ENCODE peak calls at places on chromosomes 7 and 10, in four cellular contexts. One of them, this sample, is unnamed.

GRCh38 chr7:7118822-7119221 is 63.5 kb upstream of the C1GALT1 start:
- DNase-seq in Jurkat, Clone E6-1: no peak
- DNase-seq in left lobe of liver: no peak
- DNase-seq in NCI-H748 treated with DMSO at 0.1 percent for 48 hours: no peak
- DNase-seq in this sample: no peak

GRCh38 chr7:2927592-2927991 is 83.5 kb upstream of the GNA12 start:
- DNase-seq in Jurkat, Clone E6-1: no peak
- DNase-seq in left lobe of liver: peak; percentile 59
- DNase-seq in NCI-H748 treated with DMSO at 0.1 percent for 48 hours: no peak
- DNase-seq in this sample: no peak

GRCh38 chr7:131226116-131226562 is 101.5 kb upstream of the MKLN1 start:
- DNase-seq in NCI-H748 treated with DMSO at 0.1 percent for 48 hours: no peak
- DNase-seq in left lobe of liver: no peak
- DNase-seq in Jurkat, Clone E6-1: no peak
- DNase-seq in this sample: no peak

GRCh38 chr10:13102002-13102794 is 2.2 kb downstream of the OPTN start:
- DNase-seq in NCI-H748 treated with DMSO at 0.1 percent for 48 hours: no peak
- DNase-seq in Jurkat, Clone E6-1: no peak
- DNase-seq in left lobe of liver: peak; percentile 83
- DNase-seq in this sample: no peak

GRCh38 chr10:77576007-77576367 is 61.6 kb downstream of the KCNMA1 start:
- DNase-seq in NCI-H748 treated with DMSO at 0.1 percent for 48 hours: no peak
- DNase-seq in left lobe of liver: no peak
- DNase-seq in Jurkat, Clone E6-1: no peak
- DNase-seq in this sample: no peak

GRCh38 chr10:70135684-70136083 is 3.1 kb upstream of the AIFM2 start:
- DNase-seq in NCI-H748 treated with DMSO at 0.1 percent for 48 hours: no peak
- DNase-seq in left lobe of liver: no peak
- DNase-seq in Jurkat, Clone E6-1: no peak
- DNase-seq in this sample: no peak

GRCh38 chr7:96238976-96239766 is 82.7 kb downstream of the SLC25A13 start:
- DNase-seq in NCI-H748 treated with DMSO at 0.1 percent for 48 hours: no peak
- DNase-seq in Jurkat, Clone E6-1: no peak
- DNase-seq in left lobe of liver: no peak
- DNase-seq in this sample: no peak

GRCh38 chr10:125531470-125531869 is 151.5 kb downstream of the TEX36 start:
- DNase-seq in NCI-H748 treated with DMSO at 0.1 percent for 48 hours: peak; percentile 69
- DNase-seq in left lobe of liver: no peak
- DNase-seq in Jurkat, Clone E6-1: no peak
- DNase-seq in this sample: no peak

GRCh38 chr10:28627102-28627501 is 50.2 kb upstream of the BAMBI start:
- DNase-seq in Jurkat, Clone E6-1: no peak
- DNase-seq in left lobe of liver: no peak
- DNase-seq in NCI-H748 treated with DMSO at 0.1 percent for 48 hours: no peak
- DNase-seq in this sample: no peak

GRCh38 chr10:101214446-101215396 is 14.5 kb downstream of the LBX1 start:
- DNase-seq in NCI-H748 treated with DMSO at 0.1 percent for 48 hours: peak; percentile 73
- DNase-seq in left lobe of liver: peak; percentile 64
- DNase-seq in Jurkat, Clone E6-1: peak; percentile 53
- DNase-seq in this sample: peak; percentile 34

GRCh38 chr10:70289739-70290138 is 5.9 kb upstream of the NPFFR1 start:
- DNase-seq in Jurkat, Clone E6-1: no peak
- DNase-seq in left lobe of liver: no peak
- DNase-seq in NCI-H748 treated with DMSO at 0.1 percent for 48 hours: no peak
- DNase-seq in this sample: no peak

GRCh38 chr7:25087855-25088254 is 37.2 kb downstream of the CYCS start:
- DNase-seq in NCI-H748 treated with DMSO at 0.1 percent for 48 hours: no peak
- DNase-seq in Jurkat, Clone E6-1: no peak
- DNase-seq in left lobe of liver: no peak
- DNase-seq in this sample: no peak

GRCh38 chr10:72245949-72246525 is 27.7 kb upstream of the DDIT4 start:
- DNase-seq in left lobe of liver: no peak
- DNase-seq in Jurkat, Clone E6-1: no peak
- DNase-seq in NCI-H748 treated with DMSO at 0.1 percent for 48 hours: no peak
- DNase-seq in this sample: no peak

GRCh38 chr7:70215491-70215890 is 617.2 kb downstream of the AUTS2 start:
- DNase-seq in left lobe of liver: no peak
- DNase-seq in Jurkat, Clone E6-1: no peak
- DNase-seq in NCI-H748 treated with DMSO at 0.1 percent for 48 hours: no peak
- DNase-seq in this sample: peak; percentile 91

GRCh38 chr7:148327379-148327778 is 263.2 kb upstream of the C7orf33 start:
- DNase-seq in NCI-H748 treated with DMSO at 0.1 percent for 48 hours: no peak
- DNase-seq in left lobe of liver: no peak
- DNase-seq in Jurkat, Clone E6-1: no peak
- DNase-seq in this sample: no peak

GRCh38 chr10:86594535-86594934 is 59.8 kb upstream of the OPN4 start:
- DNase-seq in left lobe of liver: no peak
- DNase-seq in Jurkat, Clone E6-1: no peak
- DNase-seq in NCI-H748 treated with DMSO at 0.1 percent for 48 hours: no peak
- DNase-seq in this sample: peak; percentile 48

GRCh38 chr7:99618726-99619125 is 2.0 kb downstream of the ZSCAN25 start:
- DNase-seq in Jurkat, Clone E6-1: no peak
- DNase-seq in left lobe of liver: no peak
- DNase-seq in NCI-H748 treated with DMSO at 0.1 percent for 48 hours: no peak
- DNase-seq in this sample: peak; percentile 72

GRCh38 chr7:19690736-19691135 is 18.1 kb downstream of the POLR1F start:
- DNase-seq in Jurkat, Clone E6-1: no peak
- DNase-seq in NCI-H748 treated with DMSO at 0.1 percent for 48 hours: no peak
- DNase-seq in left lobe of liver: no peak
- DNase-seq in this sample: no peak

GRCh38 chr7:31017036-31017747 is 34.9 kb upstream of the ADCYAP1R1 start:
- DNase-seq in Jurkat, Clone E6-1: no peak
- DNase-seq in NCI-H748 treated with DMSO at 0.1 percent for 48 hours: no peak
- DNase-seq in left lobe of liver: no peak
- DNase-seq in this sample: no peak

GRCh38 chr10:92914478-92915066 is 66.3 kb downstream of the EXOC6 start:
- DNase-seq in NCI-H748 treated with DMSO at 0.1 percent for 48 hours: peak; percentile 40
- DNase-seq in Jurkat, Clone E6-1: peak; percentile 47
- DNase-seq in left lobe of liver: no peak
- DNase-seq in this sample: peak; percentile 48

GRCh38 chr7:112708236-112708635 is 82.0 kb downstream of the TMEM168 start:
- DNase-seq in Jurkat, Clone E6-1: no peak
- DNase-seq in NCI-H748 treated with DMSO at 0.1 percent for 48 hours: no peak
- DNase-seq in left lobe of liver: no peak
- DNase-seq in this sample: no peak

GRCh38 chr10:129417882-129418281 is 49.2 kb upstream of the MGMT start:
- DNase-seq in Jurkat, Clone E6-1: peak; percentile 57
- DNase-seq in NCI-H748 treated with DMSO at 0.1 percent for 48 hours: peak; percentile 3
- DNase-seq in left lobe of liver: no peak
- DNase-seq in this sample: no peak

GRCh38 chr10:4525095-4525494 is 300.9 kb upstream of the AKR1E2 start:
- DNase-seq in Jurkat, Clone E6-1: no peak
- DNase-seq in left lobe of liver: no peak
- DNase-seq in NCI-H748 treated with DMSO at 0.1 percent for 48 hours: no peak
- DNase-seq in this sample: no peak

GRCh38 chr10:114772496-114773196 is 48.9 kb upstream of the FHIP2A start:
- DNase-seq in Jurkat, Clone E6-1: no peak
- DNase-seq in NCI-H748 treated with DMSO at 0.1 percent for 48 hours: no peak
- DNase-seq in left lobe of liver: no peak
- DNase-seq in this sample: no peak

GRCh38 chr7:91135300-91135699 is 128.9 kb upstream of the FZD1 start:
- DNase-seq in left lobe of liver: no peak
- DNase-seq in Jurkat, Clone E6-1: no peak
- DNase-seq in NCI-H748 treated with DMSO at 0.1 percent for 48 hours: no peak
- DNase-seq in this sample: no peak

GRCh38 chr7:128963327-128963757 is 25.6 kb downstream of the IRF5 start:
- DNase-seq in Jurkat, Clone E6-1: no peak
- DNase-seq in NCI-H748 treated with DMSO at 0.1 percent for 48 hours: no peak
- DNase-seq in left lobe of liver: no peak
- DNase-seq in this sample: no peak

GRCh38 chr7:38893061-38893460 is 15.9 kb downstream of the VPS41 start:
- DNase-seq in NCI-H748 treated with DMSO at 0.1 percent for 48 hours: no peak
- DNase-seq in Jurkat, Clone E6-1: no peak
- DNase-seq in left lobe of liver: no peak
- DNase-seq in this sample: peak; percentile 34

GRCh38 chr7:92813390-92814024 is 22.9 kb downstream of the CDK6 start:
- DNase-seq in Jurkat, Clone E6-1: peak; percentile 100
- DNase-seq in NCI-H748 treated with DMSO at 0.1 percent for 48 hours: no peak
- DNase-seq in left lobe of liver: no peak
- DNase-seq in this sample: no peak

GRCh38 chr7:75900617-75901315 is 14.2 kb upstream of the POR start:
- DNase-seq in Jurkat, Clone E6-1: no peak
- DNase-seq in left lobe of liver: no peak
- DNase-seq in NCI-H748 treated with DMSO at 0.1 percent for 48 hours: no peak
- DNase-seq in this sample: no peak

GRCh38 chr7:94509879-94510581 is 421 bp downstream of the CASD1 start:
- DNase-seq in NCI-H748 treated with DMSO at 0.1 percent for 48 hours: peak; percentile 64
- DNase-seq in left lobe of liver: peak; percentile 78
- DNase-seq in Jurkat, Clone E6-1: peak; percentile 53
- DNase-seq in this sample: peak; percentile 66

GRCh38 chr10:44186150-44186549 is 198.7 kb downstream of the CXCL12 start:
- DNase-seq in Jurkat, Clone E6-1: no peak
- DNase-seq in left lobe of liver: no peak
- DNase-seq in NCI-H748 treated with DMSO at 0.1 percent for 48 hours: no peak
- DNase-seq in this sample: no peak

GRCh38 chr10:2137549-2138174 is 400.3 kb upstream of the ADARB2 start:
- DNase-seq in Jurkat, Clone E6-1: peak; percentile 28
- DNase-seq in NCI-H748 treated with DMSO at 0.1 percent for 48 hours: peak; percentile 23
- DNase-seq in left lobe of liver: no peak
- DNase-seq in this sample: no peak

GRCh38 chr7:106153891-106154449 is 41.9 kb upstream of the SYPL1 start:
- DNase-seq in Jurkat, Clone E6-1: peak; percentile 63
- DNase-seq in NCI-H748 treated with DMSO at 0.1 percent for 48 hours: peak; percentile 48
- DNase-seq in left lobe of liver: peak; percentile 82
- DNase-seq in this sample: peak; percentile 52

This sample was measured in NCI-H226.